ENCODE peak calls at places on chromosomes 12 and 14, in seven cellular contexts. D, H, P, T, G, E and Y are unnamed samples.

GRCh38 chr14:101603096-101603495 is 41.8 kb downstream of the DIO3 start:
- DNase-seq in E (no peak), G (no peak), H (no peak), P (no peak), D (no peak), T (no peak), Y (no peak)

GRCh38 chr14:24430682-24431568 is 1.2 kb downstream of the KHNYN start:
- DNase-seq in D (no peak), E (peak), G (no peak), T (peak), P (no peak), H (no peak), Y (peak)

GRCh38 chr14:102833341-102833740 is 56.1 kb downstream of the TRAF3 start:
- DNase-seq in P (no peak), T (no peak), E (no peak), H (no peak), G (no peak), D (no peak), Y (no peak)

GRCh38 chr12:90015228-90015627 is 306.6 kb upstream of the ATP2B1 start:
- DNase-seq in T (no peak), H (no peak), P (peak), E (no peak), D (no peak), G (no peak), Y (no peak)

GRCh38 chr12:102498471-102498870 is 18.1 kb upstream of the IGF1 start:
- DNase-seq in E (no peak), T (no peak), H (no peak), P (no peak), G (no peak), D (no peak), Y (no peak)

GRCh38 chr12:103326190-103326589 is 169.6 kb downstream of the C12orf42 start:
- DNase-seq in T (peak), P (no peak), G (no peak), H (peak), E (no peak), D (no peak), Y (no peak)

GRCh38 chr14:52266782-52267181 is 716 bp upstream of the PTGDR start:
- DNase-seq in T (no peak), E (no peak), P (peak), G (no peak), H (no peak), D (no peak), Y (no peak)

GRCh38 chr14:90409209-90409730 is 12.4 kb downstream of the CALM1 start:
- DNase-seq in D (no peak), G (peak), T (no peak), H (peak), P (peak), E (peak), Y (no peak)

GRCh38 chr12:4288296-4289019 is 14.9 kb downstream of the CCND2 start:
- DNase-seq in P (no peak), G (no peak), H (no peak), D (no peak), T (no peak), E (no peak), Y (no peak)

GRCh38 chr12:79927772-79928474 is 7.0 kb downstream of the PPP1R12A start:
- DNase-seq in D (no peak), P (peak), T (no peak), E (no peak), H (no peak), G (no peak), Y (peak)

GRCh38 chr14:60965402-60965801 is 15.5 kb downstream of the TRMT5 start:
- DNase-seq in T (no peak), E (no peak), G (peak), P (peak), H (peak), D (no peak), Y (no peak)

GRCh38 chr12:128486951-128487350 is 220.0 kb downstream of the TMEM132C start:
- DNase-seq in E (no peak), D (no peak), P (no peak), T (no peak), G (no peak), H (no peak), Y (no peak)

GRCh38 chr14:54329082-54329695 is 67.6 kb upstream of the CDKN3 start:
- DNase-seq in H (peak), P (peak), T (peak), E (peak), G (no peak), D (peak), Y (no peak)

DNA sequence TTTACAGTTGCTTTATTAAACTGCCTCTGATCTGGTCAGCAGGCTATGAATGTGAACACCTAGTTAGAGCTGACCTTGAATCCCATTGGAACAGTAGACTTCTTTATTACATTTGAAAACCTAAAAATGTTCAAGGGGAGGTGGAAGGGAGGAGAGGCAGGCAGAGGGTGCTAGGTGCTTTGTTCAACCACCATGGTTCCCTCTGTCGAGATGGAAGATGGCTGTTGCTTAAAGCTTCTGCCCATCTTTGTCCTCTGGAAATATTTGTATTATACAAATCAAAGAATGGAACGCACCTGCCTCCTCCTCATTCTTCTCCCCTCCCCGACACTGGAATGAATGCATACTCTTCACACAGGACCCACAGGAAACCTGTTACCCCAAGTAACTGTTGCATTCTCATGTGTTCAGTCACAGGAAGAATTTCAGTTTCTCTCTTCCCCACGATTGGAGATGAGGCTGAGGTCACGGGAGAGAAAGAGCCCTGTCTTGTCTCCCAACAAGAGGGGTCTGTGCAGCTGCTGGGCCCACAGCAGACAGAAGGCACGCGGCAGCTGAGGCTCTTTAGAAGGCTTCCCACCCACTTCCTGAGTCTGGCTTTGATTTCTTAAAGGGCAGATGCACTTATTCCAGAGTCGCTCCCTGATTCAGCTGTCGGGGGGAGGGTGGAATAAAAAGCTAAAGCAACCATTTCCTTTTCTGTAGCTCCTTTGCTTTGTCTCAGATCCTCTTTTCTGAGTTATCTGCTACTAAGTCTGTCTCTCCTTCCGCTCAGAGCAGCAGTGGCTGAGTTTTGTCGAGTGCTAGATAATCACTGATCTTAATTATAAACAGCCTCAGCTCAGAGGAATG is 217.9 kb upstream of the BTG1 start:
- DNase-seq in G (no peak), D (no peak), P (peak), H (no peak), T (peak), E (peak), Y (peak)
- H3K4me3 ChIP-seq in G (no peak), D (no peak), P (no peak), H (no peak), T (no peak), E (no peak), Y (peak)

GRCh38 chr12:2984249-2984648 is 25.1 kb downstream of the TEAD4 start:
- DNase-seq in G (no peak), E (no peak), H (no peak), D (no peak), P (no peak), T (no peak), Y (no peak)
- H3K27ac ChIP-seq in G (no peak), E (no peak), H (no peak), D (no peak), P (no peak), T (no peak), Y (no peak)

DNA sequence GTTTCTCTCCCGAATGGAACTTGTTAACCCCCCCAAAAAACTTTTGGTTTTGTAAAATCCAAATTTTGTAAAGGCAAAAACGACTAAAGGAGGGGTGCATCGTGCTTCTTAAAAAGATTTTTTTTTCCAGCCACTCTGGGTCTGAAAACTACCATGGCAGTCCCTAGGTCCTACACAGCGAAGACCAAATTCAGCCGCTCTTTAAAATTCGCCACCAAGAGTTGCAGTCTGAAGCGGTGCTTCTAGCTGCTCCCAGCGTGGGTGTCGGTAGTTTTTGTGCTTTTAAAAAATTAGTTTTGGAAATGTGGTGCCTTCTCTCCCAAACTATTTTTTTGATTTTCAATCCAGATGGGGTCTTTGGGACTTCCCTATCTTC is 890 bp upstream of the GSC start:
- DNase-seq in E (no peak), D (no peak), H (no peak), G (no peak), T (no peak), P (no peak), Y (no peak)
- H3K4me3 ChIP-seq in E (no peak), D (peak), H (no peak), G (no peak), T (peak), P (no peak), Y (no peak)

GRCh38 chr14:89314274-89314673 is 102.8 kb downstream of the FOXN3 start:
- DNase-seq in T (no peak), E (no peak), D (no peak), G (no peak), H (no peak), P (no peak), Y (no peak)
- H3K27ac ChIP-seq in T (no peak), E (no peak), D (no peak), G (no peak), H (no peak), P (no peak), Y (no peak)

DNA sequence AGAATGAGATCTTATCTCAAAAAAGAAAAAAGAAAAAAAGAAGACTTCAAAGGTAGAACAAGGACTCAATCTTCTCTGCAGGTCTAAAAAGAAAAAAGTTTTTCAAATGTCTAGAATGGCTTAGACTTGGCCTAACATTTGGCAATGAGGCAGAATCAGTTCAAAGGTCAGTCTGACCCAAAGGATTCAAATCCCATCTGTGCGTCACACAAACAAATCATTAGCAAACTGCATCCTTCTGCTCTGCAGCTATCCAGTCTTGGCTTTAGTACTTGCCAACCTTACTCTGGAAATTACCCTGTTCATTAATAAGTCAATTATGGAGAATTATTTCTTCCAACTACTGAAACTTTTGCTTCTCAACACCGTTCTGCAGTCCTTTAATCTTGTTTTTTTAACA is 3.1 kb downstream of the YAF2 start:
- DNase-seq in H (no peak), P (no peak), T (no peak), D (no peak), G (no peak), E (no peak), Y (no peak)
- H3K4me3 ChIP-seq in H (no peak), P (no peak), T (no peak), D (no peak), G (no peak), E (no peak), Y (no peak)

DNA sequence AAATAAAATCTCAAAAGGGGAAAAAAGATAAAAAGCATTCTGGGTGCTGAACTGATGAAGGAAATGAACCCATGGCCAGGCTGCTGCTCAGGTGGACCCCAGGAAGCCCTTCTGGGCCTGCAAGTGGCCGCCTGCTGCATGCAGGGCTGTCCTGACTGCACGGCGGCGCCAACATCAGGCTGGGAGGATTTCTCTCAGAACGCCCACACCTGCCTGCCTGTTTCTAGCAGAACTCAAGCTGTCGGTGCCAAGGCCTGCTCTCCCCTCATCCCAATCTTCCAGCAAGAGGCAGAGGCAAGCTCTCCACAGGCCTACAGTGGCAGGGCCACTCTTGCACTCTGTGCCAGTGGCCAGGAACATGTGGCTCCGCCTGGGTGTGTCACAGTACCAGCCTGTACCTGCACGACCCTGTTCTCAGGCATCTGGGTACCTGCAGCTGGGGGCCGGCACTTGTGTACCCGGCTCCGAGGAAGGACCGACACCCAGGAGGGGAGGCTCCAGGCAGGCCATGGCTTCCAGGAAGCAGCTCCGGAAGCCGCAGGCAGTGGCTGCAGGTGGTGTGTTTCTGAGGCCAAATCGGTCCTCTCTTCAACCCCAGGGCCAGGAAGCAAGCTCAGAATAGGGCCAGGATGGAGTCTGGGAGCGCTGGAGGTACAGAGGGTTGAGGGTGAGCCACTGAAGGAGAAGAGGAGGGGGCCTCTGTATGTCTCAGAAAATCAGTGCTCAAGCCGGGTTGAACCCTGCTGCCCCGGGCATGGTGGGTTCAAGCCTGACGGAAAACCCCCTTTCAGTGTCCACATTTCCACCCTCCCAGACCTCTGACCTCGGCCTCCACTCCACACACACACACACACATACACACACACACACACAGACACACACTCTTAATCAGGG is 2.5 kb upstream of the INF2 start:
- DNase-seq in G (no peak), H (no peak), T (no peak), D (no peak), E (no peak), P (no peak), Y (peak)
- H3K27ac ChIP-seq in G (no peak), H (peak), T (no peak), D (no peak), E (no peak), P (no peak), Y (peak)

GRCh38 chr12:121524196-121524930 is 56.5 kb downstream of the KDM2B start:
- DNase-seq in E (no peak), P (no peak), G (no peak), D (no peak), T (no peak), H (no peak), Y (no peak)

GRCh38 chr12:121525411-121525810 is 55.4 kb downstream of the KDM2B start:
- DNase-seq in E (no peak), G (no peak), D (no peak), T (no peak), P (no peak), H (no peak), Y (no peak)

GRCh38 chr12:121520586-121521086 is 60.2 kb downstream of the KDM2B start:
- DNase-seq in E (no peak), P (no peak), D (no peak), G (no peak), T (no peak), H (no peak), Y (no peak)

GRCh38 chr12:121523741-121524140 is 57.1 kb downstream of the KDM2B start:
- DNase-seq in G (no peak), P (no peak), T (no peak), E (no peak), H (no peak), D (no peak), Y (no peak)

GRCh38 chr12:121522962-121523361 is 57.9 kb downstream of the KDM2B start:
- DNase-seq in D (no peak), E (no peak), P (no peak), H (no peak), G (no peak), T (no peak), Y (no peak)
- H3K4me3 ChIP-seq in D (no peak), E (no peak), P (no peak), H (no peak), G (no peak), T (no peak), Y (no peak)